ENCODE peak calls at places on chromosomes 1 and 21, in four cellular contexts. L is HL-60, N is K562, Y is HepG2. E is an unnamed sample.

GRCh38 chr1:218480137-218480536 is 135.0 kb downstream of the TGFB2 start:
- DNase-seq in N (no peak), Y (no peak), L (no peak), E (no peak)

GRCh38 chr1:172699111-172699510 is 40.2 kb downstream of the FASLG start:
- DNase-seq in Y (no peak), L (no peak), N (peak), E (no peak)

GRCh38 chr21:45097827-45098387 is 23.5 kb downstream of the ADARB1 start:
- DNase-seq in N (no peak), Y (no peak), L (no peak), E (no peak)

GRCh38 chr1:63917571-63918394 is 144.0 kb downstream of the ROR1 start:
- DNase-seq in Y (peak), L (no peak), N (peak), E (no peak)

GRCh38 chr1:68949999-68950398 is 453.1 kb upstream of the DEPDC1 start:
- DNase-seq in N (no peak), L (no peak), Y (no peak), E (no peak)

GRCh38 chr1:197736689-197737088 is 38.6 kb downstream of the DENND1B start:
- DNase-seq in Y (no peak), L (no peak), N (no peak), E (no peak)

GRCh38 chr1:91075233-91076135 is 53.6 kb upstream of the ZNF644 start:
- DNase-seq in N (peak), L (no peak), Y (peak), E (no peak)

GRCh38 chr1:15424146-15424667 is 14.0 kb upstream of the CTRC start:
- DNase-seq in Y (no peak), N (peak), L (no peak), E (no peak)

GRCh38 chr21:43308101-43308500 is 118.8 kb downstream of the SIK1 start:
- DNase-seq in N (no peak), L (no peak), Y (no peak), E (no peak)

GRCh38 chr1:115771094-115771846 is 2.8 kb upstream of the CASQ2 start:
- DNase-seq in N (no peak), Y (no peak), L (no peak), E (peak)

GRCh38 chr21:35199733-35200015 is 150.6 kb upstream of the RUNX1 start:
- DNase-seq in N (no peak), Y (no peak), L (no peak), E (no peak)

GRCh38 chr21:35976481-35976880 is 83.8 kb downstream of the SETD4 start:
- DNase-seq in Y (no peak), N (no peak), L (no peak), E (no peak)

GRCh38 chr1:113830039-113830438 is 17.8 kb upstream of the RSBN1 start:
- DNase-seq in L (no peak), Y (no peak), N (no peak), E (no peak)

GRCh38 chr1:22763479-22764200 is 53.0 kb downstream of the EPHB2 start:
- DNase-seq in L (no peak), N (no peak), Y (no peak), E (no peak)
- TF ChIP-seq GABPA in L (no peak), N (no peak), Y (no peak), E (no peak)

DNA sequence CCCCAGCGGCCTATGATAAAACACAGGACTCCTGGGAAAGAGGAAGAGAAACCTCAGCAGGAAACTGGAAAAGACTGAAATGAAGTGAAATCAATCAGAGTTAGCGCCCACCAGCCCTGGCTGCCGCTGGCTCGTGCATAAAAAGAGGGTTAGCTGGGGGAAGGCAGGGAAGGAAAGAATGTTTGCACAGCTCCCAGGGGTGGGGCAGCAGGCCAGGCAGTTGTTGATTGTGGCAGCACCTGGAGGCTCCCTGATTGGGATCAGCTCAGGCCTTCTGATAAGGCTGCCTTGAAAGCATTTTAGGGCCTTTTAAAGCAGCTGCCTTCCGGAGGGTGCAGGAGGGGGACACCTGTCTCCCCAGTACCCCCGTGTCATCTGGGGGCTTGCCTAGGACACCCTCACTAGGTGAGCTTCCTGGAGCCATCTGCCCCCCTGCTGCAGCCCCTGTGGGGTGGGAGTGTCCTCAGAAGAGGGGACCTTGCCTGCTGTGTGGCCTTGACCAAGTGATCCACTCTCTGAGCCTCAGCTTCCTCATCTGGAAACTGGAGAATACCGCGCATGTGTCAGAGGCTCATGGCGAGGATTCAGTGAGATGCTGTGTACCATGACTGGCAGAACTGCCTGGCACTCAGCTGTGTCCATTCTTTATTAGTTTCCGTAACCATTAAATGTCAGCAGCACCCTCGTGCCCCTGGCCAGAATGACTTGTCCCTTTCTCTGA is 6.6 kb downstream of the EPHB2 start:
- DNase-seq in L (no peak), Y (no peak), N (no peak), E (no peak)
- TF ChIP-seq GABPA in L (no peak), Y (no peak), N (no peak), E (no peak)

GRCh38 chr1:178262101-178262500 is 168.2 kb downstream of the RASAL2 start:
- DNase-seq in Y (peak), L (no peak), N (no peak), E (no peak)

GRCh38 chr1:178263341-178263740 is 169.4 kb downstream of the RASAL2 start:
- DNase-seq in Y (no peak), N (no peak), L (no peak), E (no peak)

GRCh38 chr1:178254433-178254832 is 160.5 kb downstream of the RASAL2 start:
- DNase-seq in Y (no peak), N (no peak), L (no peak), E (no peak)

DNA sequence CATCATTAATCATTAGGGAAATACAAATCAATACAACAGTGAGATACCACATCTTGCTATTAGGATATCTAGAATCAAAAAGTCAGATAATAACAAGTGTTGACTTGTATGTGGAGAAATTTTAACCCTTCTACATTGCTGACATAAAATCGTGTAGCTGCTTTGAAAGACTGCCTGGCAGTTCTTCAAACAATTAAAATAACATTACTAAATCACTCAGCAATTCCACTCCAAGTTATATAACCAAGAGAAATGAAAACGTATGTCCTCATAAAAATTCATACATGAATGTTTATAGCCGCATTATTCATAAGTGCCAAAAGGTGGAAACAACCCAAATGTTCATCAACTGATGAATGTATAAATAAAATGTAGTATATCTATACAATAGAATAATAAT is 164.6 kb downstream of the RASAL2 start:
- DNase-seq in Y (no peak), N (no peak), L (no peak), E (no peak)
- TF ChIP-seq GABPA in Y (no peak), N (no peak), L (no peak), E (no peak)

DNA sequence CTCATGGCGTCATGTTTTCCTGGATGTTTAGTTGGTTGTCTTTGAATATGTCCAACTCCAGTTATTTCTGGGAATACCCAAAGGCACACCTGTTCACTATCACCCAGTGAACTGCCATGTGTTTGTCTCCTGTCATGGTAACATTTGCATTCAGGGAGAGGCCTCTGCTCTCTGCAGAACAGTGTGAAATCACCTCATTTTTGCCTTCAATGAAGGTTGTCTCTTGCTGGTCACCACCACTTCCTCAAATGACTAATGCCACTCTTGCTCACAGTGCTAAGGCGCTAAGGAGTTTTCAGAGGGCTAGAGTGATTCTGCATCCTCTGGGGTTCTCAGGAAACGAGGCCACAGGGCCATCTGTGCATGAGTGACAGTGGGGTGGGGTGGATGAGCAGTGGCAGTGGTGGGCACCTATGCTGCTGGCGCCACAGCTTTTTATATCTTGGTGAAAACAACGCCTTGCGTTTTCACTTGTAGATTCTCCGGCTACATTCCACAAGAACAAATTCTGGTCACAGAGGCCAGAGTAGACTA is 60.0 kb upstream of the ATP5PO start:
- DNase-seq in Y (no peak), N (peak), L (peak), E (no peak)
- TF ChIP-seq GABPA in Y (no peak), N (no peak), L (no peak), E (no peak)

DNA sequence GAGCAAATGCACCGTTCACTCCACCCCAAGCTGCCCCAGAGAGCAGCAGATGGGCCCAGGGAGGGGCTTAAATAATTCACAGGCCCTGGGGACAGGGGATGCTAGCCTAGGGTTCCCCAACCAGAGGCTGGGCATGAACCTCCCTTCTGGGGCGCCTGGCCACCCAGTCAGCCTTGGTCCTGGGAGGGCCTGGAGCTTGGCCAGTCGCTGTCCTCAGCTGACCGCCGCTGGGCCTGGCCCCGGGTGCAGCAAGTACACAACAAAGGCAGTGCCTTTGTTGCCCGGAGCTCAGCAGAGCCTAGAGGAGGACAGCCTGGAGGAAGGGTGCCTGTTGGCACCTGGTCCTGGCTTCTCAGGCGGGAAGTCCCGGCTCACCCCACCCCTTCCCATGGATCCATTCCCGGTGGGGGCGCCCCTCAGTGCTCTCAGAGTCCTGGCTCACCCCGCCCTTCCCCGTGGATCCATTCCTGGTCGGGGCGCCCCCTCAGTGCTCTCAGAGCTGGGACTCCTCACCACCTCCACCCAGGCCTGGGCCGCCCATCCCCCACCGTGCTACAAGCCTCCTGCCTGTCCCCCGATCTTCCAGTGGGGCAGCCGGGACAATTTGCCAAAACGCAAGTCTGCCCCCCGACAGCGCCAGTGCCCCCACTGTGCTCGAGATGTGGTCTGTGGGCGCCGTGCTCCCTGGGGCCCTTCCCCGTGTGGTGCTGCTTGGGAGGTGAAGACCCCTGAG is 23.3 kb upstream of the PLCH2 start:
- DNase-seq in L (no peak), N (no peak), Y (no peak), E (no peak)
- TF ChIP-seq GABPA in L (no peak), N (no peak), Y (no peak), E (no peak)

E was measured in SK-N-SH.